ENCODE peak calls at places on chromosomes 16 and 17, in seven cellular contexts. D is WTC11; N is NCI-H1436; Z is skeletal muscle cell; V is astrocyte of the spinal cord; F is iPS DF 19.7; Y is activated naive CD4-positive, alpha-beta T cell treated with Interleukin-2 at 50 U/mL for 16 hours. I is an unnamed sample.

GRCh38 chr17:59001158-59001814 is 105.4 kb downstream of the TRIM37 start:
- DNase-seq in D (no peak), N (no peak), Z (no peak), V (peak; percentile 61), F (no peak), Y (peak; percentile 76), I (no peak)

GRCh38 chr17:35235917-35236316 is 7.0 kb upstream of the SLFN5 start:
- DNase-seq in D (no peak), N (no peak), Z (no peak), V (no peak), F (no peak), Y (no peak), I (no peak)

GRCh38 chr16:79838860-79839259 is 238.3 kb upstream of the MAF start:
- DNase-seq in D (no peak), N (no peak), Z (no peak), V (no peak), F (no peak), Y (no peak), I (peak; percentile 11)

GRCh38 chr17:66281671-66282369 is 20.6 kb upstream of the PRKCA start:
- DNase-seq in D (no peak), N (no peak), Z (no peak), V (no peak), F (no peak), Y (no peak), I (no peak)

GRCh38 chr16:6602401-6602800 is 730.2 kb upstream of the RBFOX1 start:
- DNase-seq in D (no peak), N (no peak), Z (no peak), V (no peak), F (no peak), Y (no peak), I (no peak)

GRCh38 chr17:40075216-40076100 is 12.7 kb downstream of the THRA start:
- DNase-seq in D (peak; percentile 87), N (peak; percentile 67), Z (no peak), V (peak; percentile 52), F (no peak), Y (peak; percentile 69), I (peak; percentile 74)

GRCh38 chr17:41801374-41802062 is 10.2 kb downstream of the P3H4 start:
- DNase-seq in D (peak; percentile 94), N (peak; percentile 75), Z (no peak), V (peak; percentile 74), F (no peak), Y (peak; percentile 75), I (peak; percentile 52)

GRCh38 chr16:2236362-2237075 is at the start of gene DNASE1L2:
- DNase-seq in D (peak; percentile 66), N (no peak), Z (no peak), V (no peak), F (no peak), Y (no peak), I (no peak)

GRCh38 chr16:85192736-85193493 is 80.6 kb upstream of the CIBAR2 start:
- DNase-seq in D (no peak), N (no peak), Z (no peak), V (no peak), F (no peak), Y (no peak), I (no peak)

GRCh38 chr16:53827741-53828140 is 123.8 kb downstream of the FTO start:
- DNase-seq in D (no peak), N (no peak), Z (no peak), V (no peak), F (peak; percentile 7), Y (no peak), I (no peak)

GRCh38 chr16:2152695-2153506 is 2.7 kb upstream of the TRAF7 start:
- DNase-seq in D (no peak), N (no peak), Z (no peak), V (peak; percentile 32), F (no peak), Y (peak; percentile 47), I (no peak)

GRCh38 chr17:35969558-35970442 is 11.5 kb downstream of the CCL16 start:
- DNase-seq in D (peak; percentile 88), N (peak; percentile 72), Z (peak; percentile 18), V (peak; percentile 79), F (peak; percentile 56), Y (peak; percentile 71), I (peak; percentile 70)

GRCh38 chr17:44557653-44558285 is 485 bp downstream of the FZD2 start:
- DNase-seq in D (peak; percentile 62), N (no peak), Z (no peak), V (peak; percentile 81), F (no peak), Y (peak; percentile 31), I (no peak)

GRCh38 chr16:82070656-82071369 is 35.8 kb downstream of the HSD17B2 start:
- DNase-seq in D (no peak), N (no peak), Z (peak; percentile 19), V (peak; percentile 49), F (no peak), Y (no peak), I (no peak)

GRCh38 chr17:66461343-66461995 is 159.1 kb downstream of the PRKCA start:
- DNase-seq in D (no peak), N (no peak), Z (no peak), V (no peak), F (no peak), Y (no peak), I (no peak)

GRCh38 chr17:49495842-49496182 is 719 bp downstream of the NGFR start:
- DNase-seq in D (peak; percentile 52), N (no peak), Z (no peak), V (no peak), F (no peak), Y (peak; percentile 3), I (no peak)